ENCODE peak calls at places on chromosomes 13 and 19, in four cellular contexts. C is CD8-positive, alpha-beta T cell; N is stimulated activated CD4-positive, alpha-beta T cell treated with anti-CD3 and anti-CD28 coated beads, Interleukin-4, amount 100 ng/mL, for 1 hour; Y is GM10248. X is an unnamed sample.

GRCh38 chr19:54458648-54459281 is 4.8 kb downstream of the LENG9 start:
- DNase-seq in C (no peak), N (no peak), Y (no peak), X (no peak)

GRCh38 chr19:391199-391557 is 17.8 kb downstream of the C2CD4C start:
- DNase-seq in C (no peak), N (no peak), Y (no peak), X (no peak)

GRCh38 chr19:32599736-32600157 is 18.8 kb downstream of the PDCD5 start:
- DNase-seq in C (peak), N (peak), Y (peak), X (no peak)

GRCh38 chr13:100196380-100196779 is 107.5 kb downstream of the PCCA start:
- DNase-seq in C (no peak), N (no peak), Y (no peak), X (no peak)

GRCh38 chr19:40908981-40909380 is 26.9 kb upstream of the CYP2A7 start:
- DNase-seq in C (peak), N (peak), Y (no peak), X (no peak)

GRCh38 chr13:76808927-76809326 is 77.3 kb downstream of the KCTD12 start:
- DNase-seq in C (no peak), N (no peak), Y (no peak), X (no peak)

GRCh38 chr13:99484405-99484981 is 16.8 kb upstream of the TM9SF2 start:
- DNase-seq in C (no peak), N (no peak), Y (no peak), X (no peak)

GRCh38 chr13:59728896-59729545 is 434.7 kb downstream of the DIAPH3 start:
- DNase-seq in C (no peak), N (no peak), Y (no peak), X (no peak)

GRCh38 chr13:44437356-44438233 is 64.0 kb downstream of the SERP2 start:
- DNase-seq in C (no peak), N (no peak), Y (peak), X (no peak)

GRCh38 chr13:40692946-40693345 is 26.5 kb upstream of the FOXO1 start:
- DNase-seq in C (no peak), N (no peak), Y (no peak), X (no peak)

GRCh38 chr13:48009298-48009697 is 8.2 kb upstream of the SUCLA2 start:
- DNase-seq in C (no peak), N (no peak), Y (no peak), X (no peak)

GRCh38 chr19:8403820-8404109 is 9.3 kb upstream of the MARCHF2 start:
- DNase-seq in C (no peak), N (no peak), Y (no peak), X (no peak)

GRCh38 chr19:5627395-5627904 is 4.6 kb downstream of the SAFB start:
- DNase-seq in C (peak), N (peak), Y (peak), X (no peak)

GRCh38 chr13:76512676-76513277 is 373.4 kb downstream of the KCTD12 start:
- DNase-seq in C (no peak), N (no peak), Y (no peak), X (no peak)

GRCh38 chr13:61417171-61417570 is 1.5 kb upstream of the PCDH20 start:
- DNase-seq in C (no peak), N (no peak), Y (no peak), X (no peak)

GRCh38 chr13:36211567-36211966 is 2.8 kb downstream of the SOHLH2 start:
- DNase-seq in C (no peak), N (no peak), Y (no peak), X (no peak)

GRCh38 chr19:55340784-55341147 is 1.1 kb downstream of the KMT5C start:
- DNase-seq in C (peak), N (peak), Y (no peak), X (no peak)

GRCh38 chr13:59447846-59448620 is 715.7 kb downstream of the DIAPH3 start:
- DNase-seq in C (no peak), N (no peak), Y (no peak), X (peak)

GRCh38 chr19:13031917-13032623 is 36.8 kb downstream of the NFIX start:
- DNase-seq in C (no peak), N (no peak), Y (no peak), X (no peak)

GRCh38 chr13:26605845-26606244 is 48.4 kb downstream of the WASF3 start:
- DNase-seq in C (no peak), N (no peak), Y (no peak), X (no peak)

GRCh38 chr13:98252931-98253470 is 75.9 kb upstream of the RNF113B start:
- DNase-seq in C (no peak), N (no peak), Y (no peak), X (no peak)

GRCh38 chr19:34323433-34324204 is 41.4 kb upstream of the GPI start:
- DNase-seq in C (no peak), N (no peak), Y (no peak), X (no peak)

GRCh38 chr19:14450876-14451275 is 17.8 kb downstream of the PKN1 start:
- DNase-seq in C (no peak), N (no peak), Y (no peak), X (no peak)

GRCh38 chr13:98476106-98476505 is 100.8 kb downstream of the STK24 start:
- DNase-seq in C (peak), N (peak), Y (peak), X (no peak)

GRCh38 chr13:98512774-98513327 is 64.1 kb downstream of the STK24 start:
- DNase-seq in C (no peak), N (no peak), Y (no peak), X (no peak)